ENCODE peak calls at places on chromosomes 16 and 17, in six cellular contexts. P is suprapubic skin, X is prostate gland, B is lower leg skin, V is esophagus muscularis mucosa, O is adrenal gland. S is an unnamed sample.

GRCh38 chr17:4017377-4017776 is 53.1 kb upstream of the ATP2A3 start:
- DNase-seq in P (no peak), X (no peak), B (no peak), V (no peak), O (no peak), S (no peak)

GRCh38 chr17:67712375-67712774 is 5.4 kb upstream of the NOL11 start:
- DNase-seq in P (no peak), X (no peak), B (no peak), V (no peak), O (no peak), S (no peak)

GRCh38 chr17:80372456-80372855 is 42.5 kb upstream of the ENDOV start:
- DNase-seq in P (no peak), X (no peak), B (no peak), V (no peak), O (no peak), S (no peak)

GRCh38 chr17:76586741-76587487 is 1.3 kb upstream of the ST6GALNAC2 start:
- DNase-seq in P (no peak), X (peak), B (peak), V (no peak), O (no peak), S (no peak)

GRCh38 chr16:9370071-9370491 is 278.6 kb downstream of the HAPSTR1 start:
- DNase-seq in P (no peak), X (no peak), B (no peak), V (no peak), O (no peak), S (peak)

GRCh38 chr17:42675348-42675983 is 1.3 kb downstream of the PLEKHH3 start:
- DNase-seq in P (peak), X (peak), B (no peak), V (no peak), O (no peak), S (peak)

GRCh38 chr17:57097832-57098421 is 12.9 kb downstream of the AKAP1 start:
- DNase-seq in P (no peak), X (no peak), B (no peak), V (no peak), O (peak), S (peak)

GRCh38 chr16:27174007-27174406 is 29.3 kb upstream of the KDM8 start:
- DNase-seq in P (no peak), X (peak), B (no peak), V (no peak), O (no peak), S (no peak)

GRCh38 chr17:61267847-61268246 is 131.8 kb upstream of the TBX2 start:
- DNase-seq in P (no peak), X (no peak), B (no peak), V (no peak), O (no peak), S (no peak)

GRCh38 chr17:76911299-76912007 is 43.2 kb downstream of the MGAT5B start:
- DNase-seq in P (no peak), X (no peak), B (no peak), V (no peak), O (no peak), S (no peak)

GRCh38 chr16:84103678-84104077 is 13.1 kb downstream of the MBTPS1 start:
- DNase-seq in P (no peak), X (no peak), B (no peak), V (no peak), O (no peak), S (no peak)

GRCh38 chr17:80738987-80739730 is 194.5 kb downstream of the RPTOR start:
- DNase-seq in P (no peak), X (no peak), B (no peak), V (no peak), O (no peak), S (no peak)

GRCh38 chr16:57938936-57939871 is 31.7 kb downstream of the CNGB1 start:
- DNase-seq in P (peak), X (peak), B (peak), V (no peak), O (peak), S (peak)

GRCh38 chr17:17350491-17351355 is 47.5 kb downstream of the NT5M start:
- DNase-seq in P (no peak), X (no peak), B (peak), V (no peak), O (no peak), S (no peak)

GRCh38 chr17:65345261-65346060 is 208.3 kb downstream of the RGS9 start:
- DNase-seq in P (no peak), X (no peak), B (no peak), V (no peak), O (no peak), S (no peak)

GRCh38 chr16:54901606-54902005 is 29.1 kb upstream of the IRX5 start:
- DNase-seq in P (no peak), X (no peak), B (no peak), V (no peak), O (no peak), S (no peak)

GRCh38 chr17:2547176-2547575 is 35.5 kb upstream of the METTL16 start:
- DNase-seq in P (no peak), X (no peak), B (no peak), V (no peak), O (peak), S (no peak)

GRCh38 chr16:89823087-89823823 is 5.0 kb upstream of the SPIRE2 start:
- DNase-seq in P (no peak), X (no peak), B (no peak), V (no peak), O (no peak), S (no peak)

GRCh38 chr16:87056083-87056482 is 261.1 kb downstream of the C16orf95 start:
- DNase-seq in P (no peak), X (no peak), B (peak), V (no peak), O (no peak), S (no peak)

GRCh38 chr17:74453665-74454196 is 12.7 kb upstream of the CD300A start:
- DNase-seq in P (no peak), X (no peak), B (no peak), V (no peak), O (no peak), S (peak)

GRCh38 chr16:57627184-57627871 is 1.1 kb upstream of the ADGRG1 start:
- DNase-seq in P (no peak), X (no peak), B (no peak), V (no peak), O (no peak), S (no peak)

GRCh38 chr16:66352304-66352703 is 14.2 kb upstream of the CDH5 start:
- DNase-seq in P (no peak), X (no peak), B (no peak), V (no peak), O (no peak), S (no peak)

GRCh38 chr17:40417258-40417608 is 463 bp downstream of the TOP2A start:
- DNase-seq in P (no peak), X (no peak), B (no peak), V (no peak), O (no peak), S (no peak)

GRCh38 chr16:67967956-67968439 is 439 bp downstream of the SLC12A4 start:
- DNase-seq in P (peak), X (no peak), B (no peak), V (no peak), O (no peak), S (no peak)

GRCh38 chr16:67966549-67967182 is 1.8 kb downstream of the SLC12A4 start:
- DNase-seq in P (peak), X (no peak), B (no peak), V (no peak), O (no peak), S (peak)

GRCh38 chr16:67968440-67969285 is at the start of gene SLC12A4:
- DNase-seq in P (peak), X (peak), B (peak), V (no peak), O (peak), S (peak)

GRCh38 chr16:67965668-67966548 is 2.5 kb downstream of the SLC12A4 start:
- DNase-seq in P (no peak), X (no peak), B (no peak), V (no peak), O (no peak), S (no peak)

DNA sequence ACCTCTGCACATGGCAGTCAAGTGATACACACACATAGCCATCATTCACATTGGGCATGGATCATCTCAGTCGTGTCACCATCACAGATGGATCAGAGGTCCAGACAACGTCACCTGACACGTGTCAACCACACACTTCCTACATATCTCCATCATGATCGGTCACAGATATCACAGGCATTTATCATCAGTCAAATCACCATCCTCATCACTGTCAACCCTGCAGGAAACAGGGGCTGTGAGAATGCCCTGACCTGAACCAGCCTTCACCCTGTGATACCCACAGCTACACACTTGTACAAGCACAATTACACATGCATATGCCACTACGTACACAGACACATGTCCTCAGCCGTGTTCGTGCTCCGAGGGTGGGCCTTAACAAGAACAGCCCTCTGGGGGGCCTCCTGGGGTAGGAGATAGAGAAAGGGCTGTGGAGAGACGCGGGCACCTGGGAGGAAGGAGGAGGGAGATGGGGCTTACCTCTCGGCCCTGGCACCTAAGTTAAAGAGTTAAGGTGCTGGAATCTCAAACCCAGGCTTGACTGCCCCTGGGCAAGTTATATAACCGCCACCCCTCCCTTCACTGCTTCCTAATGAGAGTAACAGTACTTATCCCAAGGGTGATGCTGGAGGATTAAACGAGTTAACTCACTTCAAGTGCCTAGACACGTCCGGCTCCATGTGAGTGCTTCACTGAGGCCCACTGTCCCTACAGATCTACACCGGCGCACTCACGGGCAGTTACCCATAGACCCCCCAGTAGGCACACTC is 1.1 kb downstream of the SLC12A4 start:
- DNase-seq in P (peak), X (no peak), B (no peak), V (no peak), O (no peak), S (no peak)
- TF ChIP-seq POLR2A in P (no peak), X (no peak), B (no peak), V (no peak), O (no peak), S (no peak)

GRCh38 chr17:1186214-1186820 is 6.5 kb upstream of the ABR start:
- DNase-seq in P (no peak), X (no peak), B (no peak), V (no peak), O (no peak), S (no peak)
- TF ChIP-seq POLR2A in P (no peak), X (no peak), B (no peak), V (no peak), O (no peak), S (no peak)

GRCh38 chr16:78444-79145 is 570 bp downstream of the MPG start:
- DNase-seq in P (no peak), X (no peak), B (no peak), V (no peak), O (peak), S (peak)
- TF ChIP-seq POLR2A in P (no peak), X (no peak), B (no peak), V (no peak), O (no peak), S (no peak)

DNA sequence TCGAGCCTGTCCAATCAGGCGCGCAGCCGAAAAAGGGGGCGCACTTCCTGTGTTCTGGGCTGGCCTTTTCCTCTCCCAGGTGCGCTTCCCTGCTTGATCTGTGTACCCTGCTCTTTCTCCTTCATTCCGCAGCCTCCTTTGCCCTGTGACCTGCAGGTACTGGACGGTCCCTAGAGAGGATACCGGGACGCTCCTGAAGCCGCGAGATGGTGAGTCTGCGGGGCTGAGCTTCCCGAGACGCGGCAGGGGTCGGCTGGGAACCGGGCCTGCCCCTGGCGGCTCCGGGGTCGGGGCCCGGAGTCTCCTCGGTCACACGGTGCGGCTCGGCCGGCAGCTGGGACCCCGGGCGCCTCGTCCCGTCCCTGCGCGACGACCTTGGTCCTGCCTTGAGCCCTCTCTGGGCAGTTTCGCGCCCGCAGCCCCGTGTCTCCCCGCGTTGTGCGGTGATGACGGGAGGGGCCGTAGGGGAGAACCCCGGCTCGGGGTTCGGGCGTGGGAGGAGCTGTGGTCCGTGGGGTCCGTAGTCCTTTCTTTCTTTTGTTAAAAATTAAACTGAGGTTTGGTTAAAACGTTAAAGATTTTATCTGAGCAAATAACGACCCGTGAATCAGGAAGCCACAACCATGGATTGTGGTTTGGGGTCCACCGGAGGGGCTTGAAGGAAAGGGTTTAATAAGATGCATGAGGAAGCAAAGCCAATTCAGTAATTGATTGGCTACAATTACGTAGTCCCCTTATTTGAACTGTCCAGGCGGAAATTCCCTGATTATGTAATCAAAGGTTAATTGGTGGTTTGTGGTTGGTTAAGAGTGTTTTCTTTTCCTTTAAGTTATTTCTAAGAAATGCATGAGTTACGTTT is 172.8 kb upstream of the ZNF267 start:
- DNase-seq in P (peak), X (peak), B (peak), V (peak), O (peak), S (peak)
- TF ChIP-seq POLR2A in P (no peak), X (no peak), B (no peak), V (no peak), O (no peak), S (no peak)

GRCh38 chr16:65120811-65121721 is 797 bp downstream of the CDH11 start:
- DNase-seq in P (peak), X (no peak), B (peak), V (no peak), O (no peak), S (peak)
- TF ChIP-seq POLR2A in P (no peak), X (no peak), B (no peak), V (no peak), O (no peak), S (no peak)

GRCh38 chr17:28041068-28041843 is 1.2 kb upstream of the NLK start:
- DNase-seq in P (peak), X (peak), B (peak), V (peak), O (peak), S (peak)
- TF ChIP-seq POLR2A in P (no peak), X (peak), B (no peak), V (no peak), O (peak), S (no peak)

GRCh38 chr16:1563786-1564185 is 30.3 kb downstream of the TMEM204 start:
- DNase-seq in P (no peak), X (no peak), B (no peak), V (no peak), O (no peak), S (no peak)

GRCh38 chr16:1560153-1560552 is 26.7 kb downstream of the TMEM204 start:
- DNase-seq in P (no peak), X (no peak), B (no peak), V (no peak), O (no peak), S (no peak)

GRCh38 chr16:1561266-1561665 is 27.8 kb downstream of the TMEM204 start:
- DNase-seq in P (no peak), X (no peak), B (no peak), V (no peak), O (no peak), S (no peak)

GRCh38 chr16:1560866-1561265 is 27.4 kb downstream of the TMEM204 start:
- DNase-seq in P (no peak), X (no peak), B (no peak), V (no peak), O (no peak), S (no peak)

DNA sequence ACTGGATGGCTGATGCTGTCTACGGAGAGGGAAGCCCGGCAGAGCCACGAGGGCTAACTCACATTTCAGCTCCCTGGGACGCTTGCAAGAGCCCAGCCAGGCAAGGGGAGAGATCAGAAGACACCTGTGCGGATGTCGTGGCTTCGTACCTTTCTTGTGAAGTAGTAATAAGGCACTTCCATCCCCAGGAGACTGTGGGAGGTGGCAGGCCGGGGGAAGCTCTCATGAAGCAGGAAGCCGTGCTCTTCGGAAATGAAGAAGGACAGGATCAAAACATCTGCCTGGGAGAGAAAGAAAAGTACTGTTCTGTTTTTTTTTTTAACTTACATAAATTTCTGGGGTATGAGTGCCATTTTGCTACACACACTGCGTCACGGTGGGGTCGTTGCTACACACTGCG is 28.4 kb downstream of the TMEM204 start:
- DNase-seq in P (no peak), X (no peak), B (no peak), V (no peak), O (no peak), S (no peak)
- TF ChIP-seq POLR2A in P (no peak), X (no peak), B (no peak), V (no peak), O (no peak), S (no peak)

GRCh38 chr17:16215002-16215272 is 397 bp downstream of the NCOR1 start:
- DNase-seq in P (peak), X (peak), B (peak), V (no peak), O (peak), S (peak)

GRCh38 chr17:16215273-16215964 is at the start of gene NCOR1:
- DNase-seq in P (peak), X (peak), B (peak), V (peak), O (peak), S (peak)

GRCh38 chr17:16214190-16215001 is 938 bp downstream of the NCOR1 start:
- DNase-seq in P (no peak), X (no peak), B (no peak), V (no peak), O (no peak), S (no peak)

GRCh38 chr17:16215965-16216316 is 607 bp upstream of the NCOR1 start:
- DNase-seq in P (no peak), X (no peak), B (peak), V (no peak), O (peak), S (peak)

GRCh38 chr17:16217002-16217635 is at the start of gene PIGL:
- DNase-seq in P (peak), X (peak), B (peak), V (peak), O (peak), S (peak)
- TF ChIP-seq POLR2A in P (no peak), X (peak), B (no peak), V (no peak), O (peak), S (no peak)

DNA sequence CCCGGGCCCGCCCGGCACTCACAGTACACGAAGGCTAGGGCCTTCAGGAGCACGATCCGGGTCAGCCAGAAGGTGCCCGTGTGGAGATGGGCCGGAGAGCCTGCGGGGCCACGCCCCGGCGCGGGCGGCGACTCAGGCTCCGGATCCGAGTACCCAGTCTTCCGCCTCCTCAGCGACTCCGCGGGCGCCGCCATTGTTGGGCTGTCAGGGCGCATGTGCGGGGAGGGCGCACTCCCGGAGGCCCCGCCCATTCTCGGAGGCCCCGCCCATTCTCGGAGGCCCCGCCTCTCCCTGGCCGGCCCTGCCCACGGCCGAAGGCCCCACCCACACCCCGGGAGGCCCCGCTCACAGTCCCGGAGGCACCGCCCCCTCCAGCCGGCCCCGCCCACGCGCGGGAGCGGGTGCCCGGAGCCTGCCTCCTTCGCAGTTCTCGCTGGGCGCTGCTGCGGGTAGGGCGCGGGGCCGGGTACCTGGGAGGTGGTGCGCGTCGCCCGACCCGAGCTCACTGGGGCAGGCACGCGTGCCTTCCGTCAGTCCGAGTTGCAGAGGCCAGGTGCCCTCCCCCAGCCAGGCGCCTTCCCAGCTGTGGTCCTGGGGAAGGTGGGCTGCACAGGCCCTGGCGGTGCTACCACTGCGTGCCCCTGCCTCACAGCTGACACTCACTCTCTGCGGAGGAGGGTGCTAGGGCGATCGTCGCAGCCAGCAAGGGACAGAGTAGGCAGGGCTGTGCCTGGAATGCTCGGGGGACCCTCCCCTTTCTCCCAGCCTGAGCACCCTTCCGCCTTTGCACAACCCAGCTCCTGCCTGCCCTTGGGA is at the start of gene LMF1:
- DNase-seq in P (peak), X (peak), B (peak), V (peak), O (peak), S (peak)
- TF ChIP-seq POLR2A in P (peak), X (peak), B (no peak), V (no peak), O (peak), S (no peak)

GRCh38 chr17:81926451-81927144 is 937 bp downstream of the MAFG start:
- DNase-seq in P (peak), X (peak), B (peak), V (peak), O (peak), S (peak)
- TF ChIP-seq POLR2A in P (no peak), X (peak), B (no peak), V (no peak), O (peak), S (no peak)

S was measured in heart left ventricle.